ENCODE peak calls at places on chromosomes 12 and 14, in five cellular contexts. One of them, this sample, is unnamed.

GRCh38 chr12:123427036-123427769 is 9.3 kb downstream of the RILPL2 start:
- DNase-seq in A172: no peak
- DNase-seq in fibroblast of lung: no peak
- DNase-seq in EL: no peak
- DNase-seq in GM20000: peak
- DNase-seq in this sample: no peak

GRCh38 chr12:34142430-34142829 is 120.1 kb downstream of the ALG10 start:
- DNase-seq in A172: no peak
- DNase-seq in fibroblast of lung: no peak
- DNase-seq in EL: no peak
- DNase-seq in GM20000: no peak
- DNase-seq in this sample: no peak

GRCh38 chr12:46660276-46660675 is 165.5 kb downstream of the SLC38A4 start:
- DNase-seq in A172: no peak
- DNase-seq in fibroblast of lung: peak
- DNase-seq in EL: no peak
- DNase-seq in GM20000: no peak
- DNase-seq in this sample: peak

GRCh38 chr14:105839425-105840265 is 313.3 kb downstream of the TMEM121 start:
- DNase-seq in A172: no peak
- DNase-seq in fibroblast of lung: no peak
- DNase-seq in EL: no peak
- DNase-seq in GM20000: no peak
- DNase-seq in this sample: no peak

GRCh38 chr12:73308747-73309146 is 1036.6 kb downstream of the TRHDE start:
- DNase-seq in A172: peak
- DNase-seq in fibroblast of lung: no peak
- DNase-seq in EL: no peak
- DNase-seq in GM20000: no peak
- DNase-seq in this sample: no peak

GRCh38 chr12:105357162-105357691 is 26.7 kb downstream of the C12orf75 start:
- DNase-seq in A172: peak
- DNase-seq in fibroblast of lung: peak
- DNase-seq in EL: peak
- DNase-seq in GM20000: peak
- DNase-seq in this sample: peak

GRCh38 chr12:24595652-24596235 is 353.2 kb downstream of the BCAT1 start:
- DNase-seq in A172: peak
- DNase-seq in fibroblast of lung: peak
- DNase-seq in EL: no peak
- DNase-seq in GM20000: no peak
- DNase-seq in this sample: peak

GRCh38 chr14:92780444-92780843 is 13.7 kb upstream of the GOLGA5 start:
- DNase-seq in A172: peak
- DNase-seq in fibroblast of lung: peak
- DNase-seq in EL: peak
- DNase-seq in GM20000: no peak
- DNase-seq in this sample: peak

GRCh38 chr12:32983968-32984367 is 87.4 kb upstream of the PKP2 start:
- DNase-seq in A172: peak
- DNase-seq in fibroblast of lung: no peak
- DNase-seq in EL: no peak
- DNase-seq in GM20000: no peak
- DNase-seq in this sample: no peak

GRCh38 chr14:102774391-102775153 is 2.7 kb upstream of the TRAF3 start:
- DNase-seq in A172: peak
- DNase-seq in fibroblast of lung: peak
- DNase-seq in EL: peak
- DNase-seq in GM20000: peak
- DNase-seq in this sample: peak

GRCh38 chr14:98949506-98950135 is 322.4 kb downstream of the BCL11B start:
- DNase-seq in A172: no peak
- DNase-seq in fibroblast of lung: no peak
- DNase-seq in EL: no peak
- DNase-seq in GM20000: no peak
- DNase-seq in this sample: no peak

GRCh38 chr12:119412811-119413794 is 78.6 kb downstream of the CCDC60 start:
- DNase-seq in A172: peak
- DNase-seq in fibroblast of lung: peak
- DNase-seq in EL: peak
- DNase-seq in GM20000: peak
- DNase-seq in this sample: peak

GRCh38 chr12:102031852-102032251 is 29.9 kb downstream of the WASHC3 start:
- DNase-seq in A172: no peak
- DNase-seq in fibroblast of lung: peak
- DNase-seq in EL: no peak
- DNase-seq in GM20000: no peak
- DNase-seq in this sample: no peak

GRCh38 chr14:55094630-55095157 is 34.4 kb upstream of the LGALS3 start:
- DNase-seq in A172: no peak
- DNase-seq in fibroblast of lung: peak
- DNase-seq in EL: peak
- DNase-seq in GM20000: no peak
- DNase-seq in this sample: peak

GRCh38 chr12:132178801-132179401 is 34.6 kb downstream of the NOC4L start:
- DNase-seq in A172: no peak
- DNase-seq in fibroblast of lung: no peak
- DNase-seq in EL: no peak
- DNase-seq in GM20000: no peak
- DNase-seq in this sample: no peak

GRCh38 chr12:48092606-48093005 is 13.3 kb downstream of the SENP1 start:
- DNase-seq in A172: no peak
- DNase-seq in fibroblast of lung: no peak
- DNase-seq in EL: no peak
- DNase-seq in GM20000: no peak
- DNase-seq in this sample: peak

GRCh38 chr12:95443458-95443857 is 30.5 kb upstream of the METAP2 start:
- DNase-seq in A172: no peak
- DNase-seq in fibroblast of lung: no peak
- DNase-seq in EL: no peak
- DNase-seq in GM20000: no peak
- DNase-seq in this sample: no peak

GRCh38 chr14:60485600-60486251 is at the start of gene C14orf39:
- DNase-seq in A172: no peak
- DNase-seq in fibroblast of lung: peak
- DNase-seq in EL: peak
- DNase-seq in GM20000: no peak
- DNase-seq in this sample: peak

GRCh38 chr12:110102255-110102654 is 21.9 kb upstream of the IFT81 start:
- DNase-seq in A172: peak
- DNase-seq in fibroblast of lung: peak
- DNase-seq in EL: peak
- DNase-seq in GM20000: peak
- DNase-seq in this sample: peak

GRCh38 chr12:118103231-118103600 is 595 bp downstream of the VSIG10 start:
- DNase-seq in A172: no peak
- DNase-seq in fibroblast of lung: peak
- DNase-seq in EL: peak
- DNase-seq in GM20000: peak
- DNase-seq in this sample: peak

GRCh38 chr12:61896436-61896835 is 363.8 kb upstream of the USP15 start:
- DNase-seq in A172: no peak
- DNase-seq in fibroblast of lung: no peak
- DNase-seq in EL: no peak
- DNase-seq in GM20000: no peak
- DNase-seq in this sample: no peak

GRCh38 chr12:132471011-132471857 is 18.7 kb upstream of the FBRSL1 start:
- DNase-seq in A172: no peak
- DNase-seq in fibroblast of lung: no peak
- DNase-seq in EL: no peak
- DNase-seq in GM20000: no peak
- DNase-seq in this sample: no peak

GRCh38 chr14:68865542-68865941 is 72.7 kb upstream of the ZFP36L1 start:
- DNase-seq in A172: no peak
- DNase-seq in fibroblast of lung: no peak
- DNase-seq in EL: no peak
- DNase-seq in GM20000: no peak
- DNase-seq in this sample: no peak

GRCh38 chr12:91074068-91074819 is 16.4 kb upstream of the KERA start:
- DNase-seq in A172: no peak
- DNase-seq in fibroblast of lung: peak
- DNase-seq in EL: no peak
- DNase-seq in GM20000: no peak
- DNase-seq in this sample: peak

This sample was measured in IMR-90.